ENCODE peak calls at places on chromosomes 2 and 18, in ten cellular contexts. One of them, this sample, is unnamed. For H3K9me3, the result is how much of the 10 kb centered on the place peaks cover.

GRCh38 chr2:30177861-30178465 is 31.2 kb downstream of the YPEL5 start:
- DNase-seq in WERI-Rb-1: no peak
- DNase-seq in CD4-positive, CD25-positive, alpha-beta regulatory T cell: no peak
- DNase-seq in GM23248: no peak
- DNase-seq in neuronal stem cell: no peak
- DNase-seq in GM12878: no peak
- DNase-seq in tibial artery: peak
- DNase-seq in heart left ventricle: no peak
- DNase-seq in right atrium auricular region: no peak
- DNase-seq in naive thymus-derived CD4-positive, alpha-beta T cell: no peak
- DNase-seq in this sample: no peak

GRCh38 chr18:30730915-30731314 is 311.6 kb downstream of the DSC3 start:
- DNase-seq in WERI-Rb-1: peak
- DNase-seq in CD4-positive, CD25-positive, alpha-beta regulatory T cell: no peak
- DNase-seq in GM23248: no peak
- DNase-seq in neuronal stem cell: no peak
- DNase-seq in GM12878: no peak
- DNase-seq in tibial artery: no peak
- DNase-seq in heart left ventricle: no peak
- DNase-seq in right atrium auricular region: no peak
- DNase-seq in naive thymus-derived CD4-positive, alpha-beta T cell: no peak
- DNase-seq in this sample: no peak

GRCh38 chr2:1203772-1204171 is 209.5 kb upstream of the TPO start:
- DNase-seq in WERI-Rb-1: no peak
- DNase-seq in CD4-positive, CD25-positive, alpha-beta regulatory T cell: no peak
- DNase-seq in GM23248: no peak
- DNase-seq in neuronal stem cell: no peak
- DNase-seq in GM12878: no peak
- DNase-seq in tibial artery: no peak
- DNase-seq in heart left ventricle: no peak
- DNase-seq in right atrium auricular region: no peak
- DNase-seq in naive thymus-derived CD4-positive, alpha-beta T cell: no peak
- DNase-seq in this sample: no peak

GRCh38 chr2:142131016-142131714 is at the start of gene LRP1B:
- DNase-seq in WERI-Rb-1: peak
- DNase-seq in CD4-positive, CD25-positive, alpha-beta regulatory T cell: no peak
- DNase-seq in GM23248: peak
- DNase-seq in neuronal stem cell: peak
- DNase-seq in GM12878: no peak
- DNase-seq in tibial artery: no peak
- DNase-seq in heart left ventricle: no peak
- DNase-seq in right atrium auricular region: no peak
- DNase-seq in naive thymus-derived CD4-positive, alpha-beta T cell: no peak
- DNase-seq in this sample: no peak

GRCh38 chr18:58013241-58014211 is 30.5 kb upstream of the NEDD4L start:
- DNase-seq in WERI-Rb-1: no peak
- DNase-seq in CD4-positive, CD25-positive, alpha-beta regulatory T cell: no peak
- DNase-seq in GM23248: peak
- DNase-seq in neuronal stem cell: no peak
- DNase-seq in GM12878: no peak
- DNase-seq in tibial artery: no peak
- DNase-seq in heart left ventricle: no peak
- DNase-seq in right atrium auricular region: no peak
- DNase-seq in naive thymus-derived CD4-positive, alpha-beta T cell: no peak
- DNase-seq in this sample: no peak

GRCh38 chr2:212480447-212480846 is 58.2 kb downstream of the ERBB4 start:
- DNase-seq in WERI-Rb-1: no peak
- DNase-seq in CD4-positive, CD25-positive, alpha-beta regulatory T cell: no peak
- DNase-seq in GM23248: no peak
- DNase-seq in neuronal stem cell: no peak
- DNase-seq in GM12878: no peak
- DNase-seq in tibial artery: no peak
- DNase-seq in heart left ventricle: no peak
- DNase-seq in right atrium auricular region: no peak
- DNase-seq in naive thymus-derived CD4-positive, alpha-beta T cell: no peak
- DNase-seq in this sample: no peak

GRCh38 chr18:55988537-55988936 is 400.5 kb upstream of the TCF4 start:
- DNase-seq in WERI-Rb-1: no peak
- DNase-seq in CD4-positive, CD25-positive, alpha-beta regulatory T cell: no peak
- DNase-seq in GM23248: peak
- DNase-seq in neuronal stem cell: no peak
- DNase-seq in GM12878: no peak
- DNase-seq in tibial artery: no peak
- DNase-seq in heart left ventricle: peak
- DNase-seq in right atrium auricular region: no peak
- DNase-seq in naive thymus-derived CD4-positive, alpha-beta T cell: no peak
- DNase-seq in this sample: no peak

GRCh38 chr2:165003443-165004130 is 48.3 kb upstream of the SLC38A11 start:
- DNase-seq in WERI-Rb-1: no peak
- DNase-seq in CD4-positive, CD25-positive, alpha-beta regulatory T cell: no peak
- DNase-seq in GM23248: no peak
- DNase-seq in neuronal stem cell: no peak
- DNase-seq in GM12878: no peak
- DNase-seq in tibial artery: no peak
- DNase-seq in heart left ventricle: no peak
- DNase-seq in right atrium auricular region: no peak
- DNase-seq in naive thymus-derived CD4-positive, alpha-beta T cell: no peak
- DNase-seq in this sample: no peak

GRCh38 chr2:46002507-46002883 is 294.7 kb upstream of the EPAS1 start:
- DNase-seq in WERI-Rb-1: no peak
- DNase-seq in CD4-positive, CD25-positive, alpha-beta regulatory T cell: no peak
- DNase-seq in GM23248: peak
- DNase-seq in neuronal stem cell: no peak
- DNase-seq in GM12878: no peak
- DNase-seq in tibial artery: no peak
- DNase-seq in heart left ventricle: no peak
- DNase-seq in right atrium auricular region: no peak
- DNase-seq in naive thymus-derived CD4-positive, alpha-beta T cell: no peak
- DNase-seq in this sample: no peak

GRCh38 chr2:190404487-190404886 is 3.7 kb upstream of the MFSD6 start:
- DNase-seq in WERI-Rb-1: no peak
- DNase-seq in CD4-positive, CD25-positive, alpha-beta regulatory T cell: no peak
- DNase-seq in GM23248: peak
- DNase-seq in neuronal stem cell: no peak
- DNase-seq in GM12878: no peak
- DNase-seq in tibial artery: no peak
- DNase-seq in heart left ventricle: no peak
- DNase-seq in right atrium auricular region: no peak
- DNase-seq in naive thymus-derived CD4-positive, alpha-beta T cell: no peak
- DNase-seq in this sample: no peak

GRCh38 chr2:119252186-119253113 is 28.8 kb downstream of the STEAP3 start:
- DNase-seq in WERI-Rb-1: no peak
- DNase-seq in CD4-positive, CD25-positive, alpha-beta regulatory T cell: no peak
- DNase-seq in GM23248: peak
- DNase-seq in neuronal stem cell: no peak
- DNase-seq in GM12878: no peak
- DNase-seq in tibial artery: no peak
- DNase-seq in heart left ventricle: peak
- DNase-seq in right atrium auricular region: no peak
- DNase-seq in naive thymus-derived CD4-positive, alpha-beta T cell: no peak
- DNase-seq in this sample: no peak

GRCh38 chr18:35361570-35362321 is 15.4 kb downstream of the ZNF396 start:
- DNase-seq in WERI-Rb-1: no peak
- DNase-seq in CD4-positive, CD25-positive, alpha-beta regulatory T cell: no peak
- DNase-seq in GM23248: no peak
- DNase-seq in neuronal stem cell: no peak
- DNase-seq in GM12878: no peak
- DNase-seq in tibial artery: no peak
- DNase-seq in heart left ventricle: no peak
- DNase-seq in right atrium auricular region: no peak
- DNase-seq in naive thymus-derived CD4-positive, alpha-beta T cell: no peak
- DNase-seq in this sample: no peak
- H3K9me3 ChIP-seq in WERI-Rb-1: under half
- H3K9me3 ChIP-seq in CD4-positive, CD25-positive, alpha-beta regulatory T cell: under half
- H3K9me3 ChIP-seq in GM23248: under half
- H3K9me3 ChIP-seq in neuronal stem cell: under half
- H3K9me3 ChIP-seq in GM12878: under half
- H3K9me3 ChIP-seq in tibial artery: under half
- H3K9me3 ChIP-seq in heart left ventricle: under half
- H3K9me3 ChIP-seq in right atrium auricular region: under half
- H3K9me3 ChIP-seq in naive thymus-derived CD4-positive, alpha-beta T cell: under half
- H3K9me3 ChIP-seq in this sample: under half

DNA sequence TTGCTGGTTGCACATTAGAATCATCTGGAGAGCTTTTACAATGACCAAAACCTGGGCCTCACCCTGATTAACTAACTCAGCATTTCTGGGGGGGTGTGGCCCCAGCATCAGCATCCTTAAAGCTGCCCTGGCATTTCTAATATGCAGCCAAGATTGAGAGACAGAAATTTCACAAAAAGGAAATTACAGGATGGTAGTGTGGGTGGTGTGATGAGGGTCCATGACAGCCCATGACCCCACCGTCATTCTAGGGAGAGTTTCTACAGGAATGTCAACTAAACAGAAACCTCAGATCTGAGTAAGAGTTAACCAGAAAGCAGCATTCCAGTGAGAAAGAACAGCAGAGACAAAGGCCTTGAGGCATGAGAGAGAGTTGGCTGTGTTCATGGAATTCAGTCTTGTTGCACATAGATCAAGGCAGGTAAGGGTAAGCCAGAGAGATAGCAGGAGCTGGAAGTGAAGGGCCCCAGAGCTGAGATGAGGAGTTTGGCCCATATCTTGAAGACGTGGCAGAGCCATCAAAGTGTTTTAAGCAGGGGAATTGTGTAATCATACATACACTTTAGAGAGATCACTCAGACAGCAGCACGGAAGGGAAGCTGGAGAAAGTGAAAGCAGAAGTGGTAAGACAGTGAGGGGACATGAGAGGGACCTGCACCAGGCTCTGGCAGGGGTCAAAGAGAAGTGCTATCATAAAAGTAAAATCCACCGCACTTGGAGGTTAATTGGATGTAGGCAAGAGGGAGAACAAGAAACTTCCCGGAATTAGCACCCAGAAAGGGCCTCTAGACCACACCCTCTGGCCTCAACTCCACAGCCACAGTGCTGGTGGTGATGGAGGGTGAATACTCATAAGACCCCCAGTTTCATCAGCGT is 7.8 kb upstream of the TRABD2A start:
- DNase-seq in WERI-Rb-1: no peak
- DNase-seq in CD4-positive, CD25-positive, alpha-beta regulatory T cell: peak
- DNase-seq in GM23248: peak
- DNase-seq in neuronal stem cell: no peak
- DNase-seq in GM12878: peak
- DNase-seq in tibial artery: no peak
- DNase-seq in heart left ventricle: no peak
- DNase-seq in right atrium auricular region: peak
- DNase-seq in naive thymus-derived CD4-positive, alpha-beta T cell: peak
- DNase-seq in this sample: no peak
- H3K4me3 ChIP-seq in WERI-Rb-1: no peak
- H3K4me3 ChIP-seq in CD4-positive, CD25-positive, alpha-beta regulatory T cell: peak
- H3K4me3 ChIP-seq in GM23248: peak
- H3K4me3 ChIP-seq in neuronal stem cell: no peak
- H3K4me3 ChIP-seq in GM12878: peak
- H3K4me3 ChIP-seq in tibial artery: peak
- H3K4me3 ChIP-seq in heart left ventricle: peak
- H3K4me3 ChIP-seq in right atrium auricular region: no peak
- H3K4me3 ChIP-seq in naive thymus-derived CD4-positive, alpha-beta T cell: peak
- H3K4me3 ChIP-seq in this sample: peak

GRCh38 chr2:89780318-89780717 is 1088.8 kb downstream of the RPIA start:
- DNase-seq in WERI-Rb-1: no peak
- DNase-seq in CD4-positive, CD25-positive, alpha-beta regulatory T cell: no peak
- DNase-seq in GM23248: no peak
- DNase-seq in neuronal stem cell: no peak
- DNase-seq in GM12878: no peak
- DNase-seq in tibial artery: no peak
- DNase-seq in heart left ventricle: no peak
- DNase-seq in right atrium auricular region: no peak
- DNase-seq in naive thymus-derived CD4-positive, alpha-beta T cell: no peak
- DNase-seq in this sample: no peak
- H3K9me3 ChIP-seq in WERI-Rb-1: half or more
- H3K9me3 ChIP-seq in CD4-positive, CD25-positive, alpha-beta regulatory T cell: under half
- H3K9me3 ChIP-seq in GM23248: under half
- H3K9me3 ChIP-seq in neuronal stem cell: under half
- H3K9me3 ChIP-seq in GM12878: under half
- H3K9me3 ChIP-seq in tibial artery: half or more
- H3K9me3 ChIP-seq in heart left ventricle: half or more
- H3K9me3 ChIP-seq in right atrium auricular region: under half
- H3K9me3 ChIP-seq in naive thymus-derived CD4-positive, alpha-beta T cell: under half
- H3K9me3 ChIP-seq in this sample: half or more

DNA sequence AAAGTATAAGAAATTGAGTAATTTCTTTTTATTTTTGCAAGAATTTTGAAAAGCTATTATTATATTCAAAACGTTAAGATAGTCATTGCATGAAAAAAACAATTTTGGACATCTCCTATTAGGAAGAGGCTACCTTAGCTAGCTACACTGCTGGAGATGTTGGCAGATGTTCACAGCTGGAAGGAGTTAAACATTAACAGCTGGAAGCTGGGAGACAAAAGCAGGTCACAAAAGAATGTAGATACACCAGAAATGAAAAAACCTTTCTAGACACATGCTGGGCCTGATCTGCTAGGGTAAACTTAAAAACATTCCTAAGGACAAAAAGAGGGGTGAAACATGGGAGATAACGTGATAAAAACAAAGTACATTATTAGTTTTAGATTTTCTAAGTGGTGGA is 84.4 kb downstream of the SESTD1 start:
- DNase-seq in WERI-Rb-1: no peak
- DNase-seq in CD4-positive, CD25-positive, alpha-beta regulatory T cell: no peak
- DNase-seq in GM23248: no peak
- DNase-seq in neuronal stem cell: no peak
- DNase-seq in GM12878: no peak
- DNase-seq in tibial artery: no peak
- DNase-seq in heart left ventricle: no peak
- DNase-seq in right atrium auricular region: no peak
- DNase-seq in naive thymus-derived CD4-positive, alpha-beta T cell: no peak
- DNase-seq in this sample: no peak
- H3K4me3 ChIP-seq in WERI-Rb-1: no peak
- H3K4me3 ChIP-seq in CD4-positive, CD25-positive, alpha-beta regulatory T cell: no peak
- H3K4me3 ChIP-seq in GM23248: no peak
- H3K4me3 ChIP-seq in neuronal stem cell: no peak
- H3K4me3 ChIP-seq in GM12878: no peak
- H3K4me3 ChIP-seq in tibial artery: no peak
- H3K4me3 ChIP-seq in heart left ventricle: no peak
- H3K4me3 ChIP-seq in right atrium auricular region: no peak
- H3K4me3 ChIP-seq in naive thymus-derived CD4-positive, alpha-beta T cell: no peak
- H3K4me3 ChIP-seq in this sample: no peak

GRCh38 chr2:115083216-115083615 is 640.8 kb downstream of the DPP10 start:
- DNase-seq in WERI-Rb-1: peak
- DNase-seq in CD4-positive, CD25-positive, alpha-beta regulatory T cell: no peak
- DNase-seq in GM23248: no peak
- DNase-seq in neuronal stem cell: no peak
- DNase-seq in GM12878: no peak
- DNase-seq in tibial artery: no peak
- DNase-seq in heart left ventricle: no peak
- DNase-seq in right atrium auricular region: no peak
- DNase-seq in naive thymus-derived CD4-positive, alpha-beta T cell: no peak
- DNase-seq in this sample: no peak
- H3K9me3 ChIP-seq in WERI-Rb-1: under half
- H3K9me3 ChIP-seq in CD4-positive, CD25-positive, alpha-beta regulatory T cell: under half
- H3K9me3 ChIP-seq in GM23248: under half
- H3K9me3 ChIP-seq in neuronal stem cell: under half
- H3K9me3 ChIP-seq in GM12878: under half
- H3K9me3 ChIP-seq in tibial artery: under half
- H3K9me3 ChIP-seq in heart left ventricle: under half
- H3K9me3 ChIP-seq in right atrium auricular region: under half
- H3K9me3 ChIP-seq in naive thymus-derived CD4-positive, alpha-beta T cell: under half
- H3K9me3 ChIP-seq in this sample: under half